ENCODE peak calls at places on chromosomes 12 and 14, in four cellular contexts. U, P, Z and B are unnamed samples.
A peak's percentile ranks its signal among the peaks of the same experiment; 100 is the strongest.

GRCh38 chr14:21039585-21040369 is 2.4 kb upstream of the RNASE7 start:
- DNase-seq in P (peak; percentile 90), U (no peak), Z (peak; percentile 61), B (no peak)

GRCh38 chr14:105709281-105710118 is 183.1 kb downstream of the TMEM121 start:
- DNase-seq in Z (no peak), P (no peak), U (no peak), B (no peak)

GRCh38 chr12:5568325-5568981 is 136.5 kb downstream of the NTF3 start:
- DNase-seq in U (no peak), P (no peak), Z (peak; percentile 14), B (no peak)

GRCh38 chr12:109102491-109102890 is 5.1 kb downstream of the UNG start:
- DNase-seq in Z (no peak), U (no peak), P (no peak), B (no peak)

GRCh38 chr12:119780786-119781434 is 96.2 kb downstream of the CIT start:
- DNase-seq in Z (peak; percentile 46), U (no peak), P (peak; percentile 73), B (no peak)

GRCh38 chr12:47731723-47732122 is 6.4 kb upstream of the ENDOU start:
- DNase-seq in U (no peak), P (no peak), Z (no peak), B (no peak)

GRCh38 chr12:80186727-80187217 is 87.4 kb downstream of the OTOGL start:
- DNase-seq in Z (peak; percentile 93), P (peak; percentile 92), U (peak; percentile 11), B (no peak)

GRCh38 chr12:468671-469389 is 9.1 kb downstream of the B4GALNT3 start:
- DNase-seq in P (no peak), Z (peak; percentile 87), U (no peak), B (no peak)

GRCh38 chr14:21714318-21714929 is 40.8 kb upstream of the OR4E1 start:
- DNase-seq in Z (no peak), U (no peak), P (no peak), B (no peak)

GRCh38 chr12:113005759-113006158 is 27.4 kb downstream of the OAS2 start:
- DNase-seq in U (no peak), P (peak; percentile 56), Z (no peak), B (peak; percentile 2)

GRCh38 chr12:15933751-15934150 is 22.6 kb downstream of the DERA start:
- DNase-seq in Z (peak; percentile 77), U (no peak), P (no peak), B (no peak)

GRCh38 chr12:106715582-106715981 is 58.9 kb upstream of the RIC8B start:
- DNase-seq in P (no peak), Z (no peak), U (no peak), B (no peak)

GRCh38 chr12:109710747-109711595 is 2.7 kb upstream of the FAM222A start:
- DNase-seq in Z (no peak), U (no peak), P (no peak), B (no peak)

GRCh38 chr12:90410962-90411361 is 544.0 kb downstream of the CCER1 start:
- DNase-seq in Z (no peak), P (no peak), U (no peak), B (no peak)

GRCh38 chr12:26280869-26281268 is 85.5 kb downstream of the SSPN start:
- DNase-seq in P (no peak), Z (no peak), U (no peak), B (no peak)

GRCh38 chr12:132188451-132189298 is 44.4 kb downstream of the NOC4L start:
- DNase-seq in U (no peak), Z (no peak), P (peak; percentile 34), B (no peak)

GRCh38 chr14:81315344-81315743 is 84.8 kb downstream of the STON2 start:
- DNase-seq in Z (peak; percentile 28), U (no peak), P (peak; percentile 95), B (no peak)

GRCh38 chr14:99357856-99358390 is 85.9 kb upstream of the BCL11B start:
- DNase-seq in Z (no peak), U (no peak), P (no peak), B (no peak)

GRCh38 chr12:93722757-93723567 is 45.8 kb downstream of the CRADD start:
- DNase-seq in U (no peak), Z (peak; percentile 47), P (no peak), B (no peak)

GRCh38 chr14:64637735-64638473 is 66.3 kb upstream of the PLEKHG3 start:
- DNase-seq in P (no peak), U (no peak), Z (no peak), B (no peak)

GRCh38 chr12:111766608-111767361 is at the start of gene ALDH2:
- DNase-seq in U (peak; percentile 45), P (peak; percentile 96), Z (peak; percentile 55), B (peak; percentile 82)

GRCh38 chr12:6784292-6784691 is 5.0 kb upstream of the CD4 start:
- DNase-seq in U (no peak), P (no peak), Z (no peak), B (no peak)

GRCh38 chr12:16437926-16438325 is 90.5 kb downstream of the MGST1 start:
- DNase-seq in Z (no peak), U (no peak), P (no peak), B (no peak)

GRCh38 chr12:68334136-68334535 is 2.0 kb upstream of the MDM1 start:
- DNase-seq in U (no peak), Z (no peak), P (peak; percentile 41), B (no peak)

DNA sequence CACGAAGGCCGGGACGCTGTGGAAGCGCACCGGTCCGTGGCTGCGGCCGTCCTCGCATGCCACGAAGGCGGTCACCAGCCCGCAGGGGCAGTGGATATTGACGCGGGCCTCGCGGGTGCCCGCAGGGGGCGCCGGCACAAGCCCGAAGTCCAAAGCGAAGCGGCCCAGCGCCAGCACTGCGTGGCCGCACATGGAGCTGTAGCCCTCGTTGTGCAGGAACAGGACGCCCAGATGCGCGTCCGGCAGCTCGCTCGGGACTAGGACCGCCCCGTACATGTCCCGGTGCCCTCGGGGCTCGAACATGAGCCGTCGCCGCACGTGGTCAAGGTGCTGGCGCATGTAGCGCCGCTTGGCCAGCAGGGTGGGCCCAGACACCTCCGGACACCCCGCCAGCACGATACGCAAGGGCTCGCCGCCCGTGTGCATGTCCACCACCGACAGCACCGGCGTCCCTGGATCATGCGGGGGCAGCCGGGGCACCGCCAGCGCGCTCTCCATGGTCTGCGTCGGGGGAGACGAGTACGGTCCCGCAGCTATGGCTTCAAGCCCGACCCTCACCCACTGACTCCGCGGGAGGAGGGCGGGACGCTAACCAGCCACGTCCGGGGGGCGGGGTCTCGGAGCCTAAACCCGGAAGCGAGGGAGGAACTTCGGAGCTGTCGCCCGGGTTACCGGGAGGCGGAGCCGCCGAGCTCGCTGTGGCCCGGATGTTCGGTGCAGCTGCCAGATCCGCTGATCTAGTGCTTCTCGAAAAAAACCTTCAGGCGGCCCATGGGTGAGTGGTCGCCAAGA is at the start of the genes JKAMP and L3HYPDH:
- DNase-seq in Z (peak; percentile 94), U (peak; percentile 95), P (peak; percentile 99), B (peak; percentile 97)
- H3K4me3 ChIP-seq in Z (peak within 1 kb of the TSS; percentile 97), U (peak within 1 kb of the TSS; percentile 93), P (peak within 1 kb of the TSS; percentile 80), B (peak within 1 kb of the TSS; percentile 94)

GRCh38 chr14:73651005-73651404 is 6.2 kb downstream of the DNAL1 start:
- DNase-seq in Z (no peak), P (no peak), U (no peak), B (no peak)

GRCh38 chr14:73644531-73645247 is at the start of gene DNAL1:
- DNase-seq in P (peak; percentile 95), U (peak; percentile 79), Z (peak; percentile 84), B (peak; percentile 93)

GRCh38 chr14:73640796-73641195 is 4.0 kb upstream of the DNAL1 start:
- DNase-seq in U (no peak), P (no peak), Z (no peak), B (no peak)

GRCh38 chr14:73645248-73645610 is 443 bp downstream of the DNAL1 start:
- DNase-seq in U (no peak), Z (no peak), P (no peak), B (no peak)
- H3K4me3 ChIP-seq in U (peak overlapping the region; percentile 91), Z (peak overlapping the region; percentile 97), P (peak overlapping the region; percentile 81), B (peak overlapping the region; percentile 85)

GRCh38 chr12:130104596-130105253 is 57.5 kb upstream of the FZD10 start:
- DNase-seq in Z (no peak), P (peak; percentile 19), U (no peak), B (no peak)
- H3K4me3 ChIP-seq in Z (no peak overlapping the region), P (no peak overlapping the region), U (no peak overlapping the region), B (no peak overlapping the region)

GRCh38 chr14:89927466-89927865 is 27.1 kb downstream of the EFCAB11 start:
- DNase-seq in P (no peak), Z (no peak), U (no peak), B (no peak)
- H3K4me3 ChIP-seq in P (no peak overlapping the region), Z (no peak overlapping the region), U (no peak overlapping the region), B (no peak overlapping the region)

DNA sequence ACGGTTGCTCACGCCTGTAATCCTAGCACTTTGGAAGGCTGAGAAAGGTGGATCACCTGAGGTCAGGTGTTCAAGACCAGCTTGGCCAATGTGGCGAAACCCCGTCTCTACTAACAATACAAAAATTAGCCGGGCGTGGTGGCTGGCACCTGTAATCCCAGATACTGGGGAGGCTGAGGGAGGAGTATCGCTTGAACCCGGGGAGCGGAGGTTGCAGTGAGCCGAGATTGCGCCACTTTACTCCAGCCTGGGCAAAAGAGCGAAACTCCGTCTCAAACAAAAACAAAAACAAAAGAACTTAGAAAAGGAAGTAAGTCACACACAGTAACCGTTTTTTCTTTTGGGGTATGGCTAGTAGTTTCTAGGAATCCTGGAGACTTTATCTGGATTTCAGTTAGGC is 1.7 kb upstream of the PALS1 start:
- DNase-seq in P (no peak), Z (no peak), U (no peak), B (no peak)
- H3K4me3 ChIP-seq in P (no peak overlapping the region), Z (no peak overlapping the region), U (no peak overlapping the region), B (no peak overlapping the region)

GRCh38 chr14:44412858-44413569 is 94.1 kb downstream of the FSCB start:
- DNase-seq in Z (no peak), P (peak; percentile 12), U (no peak), B (no peak)
- H3K4me3 ChIP-seq in Z (no peak overlapping the region), P (no peak overlapping the region), U (no peak overlapping the region), B (no peak overlapping the region)

GRCh38 chr12:104610513-104611235 is 153.9 kb downstream of the CHST11 start:
- DNase-seq in U (no peak), P (no peak), Z (no peak), B (no peak)
- H3K4me3 ChIP-seq in U (no peak overlapping the region), P (no peak overlapping the region), Z (no peak overlapping the region), B (no peak overlapping the region)

GRCh38 chr12:10291030-10291429 is 16.6 kb upstream of the KLRD1 start:
- DNase-seq in Z (no peak), P (no peak), U (no peak), B (no peak)
- H3K4me3 ChIP-seq in Z (no peak overlapping the region), P (no peak overlapping the region), U (no peak overlapping the region), B (no peak overlapping the region)